ENCODE peak calls at places on chromosome 1, in four cellular contexts. J is psoas muscle, R is tibial artery, L is A549. V is an unnamed sample.
A peak's percentile ranks its signal among the peaks of the same experiment; 100 is the strongest.

GRCh38 chr1:182565537-182565936 is 23.5 kb downstream of the RNASEL start:
- DNase-seq in J (no peak), R (no peak), L (no peak), V (no peak)

GRCh38 chr1:218467101-218467728 is 122.1 kb downstream of the TGFB2 start:
- DNase-seq in J (no peak), R (no peak), L (no peak), V (peak; percentile 95)

GRCh38 chr1:198500026-198500425 is 40.5 kb downstream of the ATP6V1G3 start:
- DNase-seq in J (no peak), R (no peak), L (no peak), V (peak; percentile 20)

GRCh38 chr1:29984107-29984506 is 739.3 kb downstream of the MATN1 start:
- DNase-seq in J (no peak), R (no peak), L (no peak), V (no peak)

GRCh38 chr1:203278087-203278884 is 27.0 kb upstream of the BTG2 start:
- DNase-seq in J (peak; percentile 98), R (peak; percentile 98), L (no peak), V (peak; percentile 69)

GRCh38 chr1:43536196-43536863 is 5.6 kb downstream of the PTPRF start:
- DNase-seq in J (no peak), R (no peak), L (no peak), V (no peak)

GRCh38 chr1:100606438-100606837 is 68.5 kb downstream of the GPR88 start:
- DNase-seq in J (no peak), R (no peak), L (peak; percentile 54), V (peak; percentile 75)

GRCh38 chr1:215636258-215636965 is 69.3 kb downstream of the KCTD3 start:
- DNase-seq in J (peak; percentile 68), R (peak; percentile 69), L (no peak), V (peak; percentile 87)

GRCh38 chr1:18353992-18354391 is 126.7 kb upstream of the KLHDC7A start:
- DNase-seq in J (no peak), R (no peak), L (no peak), V (no peak)

GRCh38 chr1:97573560-97573959 is 347.3 kb downstream of the DPYD start:
- DNase-seq in J (no peak), R (no peak), L (no peak), V (peak; percentile 13)

GRCh38 chr1:239810071-239810481 is 281.6 kb upstream of the FMN2 start:
- DNase-seq in J (no peak), R (no peak), L (no peak), V (peak; percentile 42)

GRCh38 chr1:109425391-109425790 is 857 bp downstream of the PSMA5 start:
- DNase-seq in J (no peak), R (no peak), L (no peak), V (no peak)

GRCh38 chr1:31215083-31215570 is 24.6 kb downstream of the NKAIN1 start:
- DNase-seq in J (no peak), R (no peak), L (no peak), V (no peak)

GRCh38 chr1:79388694-79389361 is 382.3 kb upstream of the ADGRL4 start:
- DNase-seq in J (no peak), R (no peak), L (no peak), V (no peak)

GRCh38 chr1:17798799-17799382 is 43.8 kb downstream of the ACTL8 start:
- DNase-seq in J (no peak), R (peak; percentile 57), L (no peak), V (no peak)

GRCh38 chr1:67061266-67061665 is 7.3 kb upstream of the SLC35D1 start:
- DNase-seq in J (no peak), R (no peak), L (no peak), V (no peak)

GRCh38 chr1:211632808-211633522 is 42.5 kb downstream of the NEK2 start:
- DNase-seq in J (no peak), R (peak; percentile 76), L (no peak), V (peak; percentile 84)

GRCh38 chr1:219676012-219676770 is 63.3 kb upstream of the ZC3H11B start:
- DNase-seq in J (no peak), R (no peak), L (no peak), V (no peak)

GRCh38 chr1:63721531-63722189 is 52.2 kb upstream of the ROR1 start:
- DNase-seq in J (no peak), R (no peak), L (no peak), V (no peak)

GRCh38 chr1:209557216-209557615 is 26.3 kb upstream of the CAMK1G start:
- DNase-seq in J (no peak), R (no peak), L (no peak), V (no peak)

GRCh38 chr1:209552406-209553264 is 30.9 kb upstream of the CAMK1G start:
- DNase-seq in J (no peak), R (no peak), L (no peak), V (no peak)

GRCh38 chr1:209556159-209556690 is 27.3 kb upstream of the CAMK1G start:
- DNase-seq in J (no peak), R (no peak), L (no peak), V (no peak)

GRCh38 chr1:209550519-209550918 is 33.0 kb upstream of the CAMK1G start:
- DNase-seq in J (no peak), R (no peak), L (no peak), V (no peak)

GRCh38 chr1:209554761-209555611 is 28.5 kb upstream of the CAMK1G start:
- DNase-seq in J (no peak), R (no peak), L (no peak), V (no peak)
- TF ChIP-seq CTCF in J (no peak), R (no peak), L (no peak), V (no peak)

GRCh38 chr1:174786760-174787159 is 213.0 kb upstream of the CACYBP start:
- DNase-seq in J (no peak), R (no peak), L (no peak), V (no peak)

GRCh38 chr1:174791863-174792262 is 207.9 kb upstream of the CACYBP start:
- DNase-seq in J (no peak), R (no peak), L (no peak), V (no peak)

GRCh38 chr1:174788981-174789380 is 210.8 kb upstream of the CACYBP start:
- DNase-seq in J (no peak), R (no peak), L (no peak), V (peak; percentile 91)

GRCh38 chr1:174785506-174785905 is 214.2 kb upstream of the CACYBP start:
- DNase-seq in J (no peak), R (no peak), L (no peak), V (no peak)

DNA sequence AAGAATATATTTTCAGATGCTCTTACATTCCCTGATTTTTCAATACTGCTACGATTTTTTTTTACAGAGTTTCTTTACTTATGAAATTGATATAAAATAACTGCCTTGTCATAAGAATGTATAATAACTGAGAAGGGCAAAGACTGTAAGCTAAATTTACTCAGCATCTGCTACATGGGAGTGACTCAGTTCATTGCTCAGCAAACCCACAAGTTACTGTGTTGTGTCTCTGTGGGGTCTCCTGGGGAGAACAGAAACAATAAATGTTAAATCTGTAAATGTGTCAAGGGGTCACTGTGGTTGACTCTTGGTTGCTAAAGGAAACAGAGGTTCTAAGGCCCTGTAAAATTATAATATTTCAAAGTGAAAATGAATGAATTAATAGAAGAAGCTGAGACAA is 210.3 kb upstream of the CACYBP start:
- DNase-seq in J (no peak), R (no peak), L (no peak), V (peak; percentile 90)
- H3K4me3 ChIP-seq in J (no peak overlapping the region), R (no peak overlapping the region), L (no peak overlapping the region), V (no peak overlapping the region)

DNA sequence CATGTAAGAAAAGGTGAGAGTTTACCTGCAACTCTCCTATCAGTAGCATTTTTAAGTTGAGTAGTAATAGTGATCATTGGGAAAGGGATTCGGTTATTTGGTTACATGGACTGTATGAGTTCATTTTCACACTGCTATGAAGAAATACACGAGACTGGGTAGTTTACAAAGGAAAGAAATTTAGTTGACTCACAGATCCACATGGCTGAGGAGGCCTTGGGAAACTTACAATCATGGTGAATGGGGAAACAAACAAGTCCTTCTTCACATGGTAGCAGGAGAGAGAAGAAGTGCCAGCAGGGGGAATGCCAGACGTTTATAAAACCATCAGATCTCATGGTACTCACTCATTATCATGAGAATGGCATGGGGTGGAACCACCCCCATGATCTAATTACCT is 59.3 kb upstream of the FBXO28 start:
- DNase-seq in J (no peak), R (no peak), L (no peak), V (peak; percentile 51)
- TF ChIP-seq CTCF in J (no peak), R (no peak), L (no peak), V (no peak)

GRCh38 chr1:150973826-150974579 is 632 bp downstream of the CERS2 start:
- DNase-seq in J (peak; percentile 67), R (peak; percentile 74), L (no peak), V (peak; percentile 15)

GRCh38 chr1:150973258-150973825 is 1.3 kb downstream of the CERS2 start:
- DNase-seq in J (no peak), R (no peak), L (no peak), V (no peak)

GRCh38 chr1:150970818-150971582 is 3.6 kb downstream of the CERS2 start:
- DNase-seq in J (peak; percentile 92), R (peak; percentile 94), L (no peak), V (peak; percentile 63)

GRCh38 chr1:150972417-150972940 is 2.2 kb downstream of the CERS2 start:
- DNase-seq in J (no peak), R (no peak), L (no peak), V (no peak)

DNA sequence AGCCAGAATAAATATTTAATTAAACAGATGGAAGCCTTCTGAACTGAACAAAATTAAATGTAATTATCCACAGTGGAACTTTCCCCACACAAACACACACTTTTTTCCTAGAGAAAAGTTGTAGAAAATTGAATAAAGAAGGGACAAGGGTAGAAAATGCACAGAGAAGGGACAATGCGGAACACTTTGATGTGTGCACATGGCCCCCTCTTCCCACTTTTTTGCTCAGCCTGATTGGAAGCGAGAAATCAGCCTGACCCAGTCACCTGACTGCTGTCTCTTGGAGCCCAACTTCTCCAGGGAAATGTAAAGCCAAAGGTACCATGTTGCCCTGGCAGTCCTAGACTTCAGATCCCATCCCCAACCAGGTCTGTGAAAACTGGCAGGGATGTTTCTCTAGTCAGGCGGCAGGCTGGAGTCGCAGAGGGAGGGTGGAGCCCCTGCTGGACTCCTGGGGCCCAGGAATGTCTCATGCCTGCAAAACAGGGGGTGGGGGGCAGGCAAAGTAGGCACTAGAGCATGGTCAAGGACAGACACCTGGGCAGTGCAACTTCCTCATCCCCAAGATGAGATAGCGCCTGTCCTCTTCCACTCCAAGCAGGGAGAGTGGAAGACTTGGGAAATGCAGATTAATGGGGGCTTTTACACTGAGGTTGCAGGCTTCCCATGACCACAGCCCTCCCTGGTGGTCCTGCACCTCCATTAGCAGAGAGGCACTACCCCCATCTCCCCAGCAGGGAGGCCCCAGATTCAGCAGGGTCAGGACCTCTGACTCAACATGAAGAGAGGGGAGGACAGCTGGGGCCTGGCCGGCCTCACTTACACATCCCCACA is 2.8 kb downstream of the CERS2 start:
- DNase-seq in J (no peak), R (no peak), L (no peak), V (no peak)
- H3K4me3 ChIP-seq in J (peak overlapping the region; percentile 86), R (peak overlapping the region; percentile 81), L (peak overlapping the region; percentile 90), V (peak overlapping the region; percentile 86)